ENCODE peak calls at places on chromosomes 7 and 10, in eight cellular contexts. T, R, A, Z, H, P, O and E are unnamed samples.
A peak's percentile ranks its signal among the peaks of the same experiment; 100 is the strongest.

GRCh38 chr10:72659694-72660093 is 32.2 kb upstream of the MCU start:
- DNase-seq in T (no peak), R (no peak), A (no peak), Z (no peak), H (no peak), P (no peak), O (no peak), E (no peak)

GRCh38 chr7:951881-952547 is 2.5 kb downstream of the ADAP1 start:
- DNase-seq in T (no peak), R (no peak), A (no peak), Z (no peak), H (peak; percentile 57), P (no peak), O (no peak), E (no peak)

GRCh38 chr7:101884671-101885596 is 67.5 kb downstream of the CUX1 start:
- DNase-seq in T (no peak), R (no peak), A (no peak), Z (peak; percentile 76), H (no peak), P (no peak), O (no peak), E (no peak)

GRCh38 chr7:101100858-101101847 is 15.9 kb downstream of the TRIM56 start:
- DNase-seq in T (no peak), R (no peak), A (no peak), Z (no peak), H (peak; percentile 14), P (no peak), O (no peak), E (no peak)

GRCh38 chr10:114767589-114768393 is 53.8 kb upstream of the FHIP2A start:
- DNase-seq in T (peak; percentile 39), R (no peak), A (no peak), Z (no peak), H (peak; percentile 80), P (no peak), O (no peak), E (no peak)

GRCh38 chr7:86282014-86282682 is 361.6 kb upstream of the GRM3 start:
- DNase-seq in T (peak; percentile 13), R (no peak), A (peak; percentile 19), Z (no peak), H (peak; percentile 47), P (no peak), O (no peak), E (no peak)

GRCh38 chr7:116395125-116395791 is 104.3 kb upstream of the CAV2 start:
- DNase-seq in T (no peak), R (no peak), A (no peak), Z (no peak), H (no peak), P (peak; percentile 98), O (no peak), E (peak; percentile 53)

GRCh38 chr7:81692146-81692905 is 77.5 kb downstream of the HGF start:
- DNase-seq in T (no peak), R (no peak), A (no peak), Z (no peak), H (no peak), P (peak; percentile 86), O (no peak), E (no peak)

GRCh38 chr10:62306663-62307062 is 38.0 kb upstream of the RTKN2 start:
- DNase-seq in T (no peak), R (no peak), A (peak; percentile 29), Z (no peak), H (no peak), P (no peak), O (no peak), E (no peak)

GRCh38 chr7:38306136-38306535 is 32.7 kb upstream of the TARP start:
- DNase-seq in T (no peak), R (no peak), A (no peak), Z (no peak), H (no peak), P (no peak), O (no peak), E (no peak)

GRCh38 chr7:114856625-114857024 is 65.3 kb upstream of the MDFIC start:
- DNase-seq in T (no peak), R (no peak), A (no peak), Z (no peak), H (no peak), P (peak; percentile 49), O (no peak), E (no peak)

GRCh38 chr7:4744391-4745264 is 30.8 kb upstream of the AP5Z1 start:
- DNase-seq in T (peak; percentile 98), R (peak; percentile 54), A (peak; percentile 91), Z (peak; percentile 85), H (peak; percentile 100), P (peak; percentile 98), O (peak; percentile 96), E (peak; percentile 88)

GRCh38 chr10:47025540-47026300 is 114.5 kb downstream of the PTPN20 start:
- DNase-seq in T (peak; percentile 5), R (no peak), A (peak; percentile 24), Z (no peak), H (no peak), P (no peak), O (no peak), E (no peak)

GRCh38 chr10:127797339-127797738 is 60.4 kb downstream of the FOXI2 start:
- DNase-seq in T (no peak), R (no peak), A (no peak), Z (no peak), H (no peak), P (peak; percentile 5), O (no peak), E (no peak)

GRCh38 chr7:1567082-1567771 is 2.6 kb downstream of the PSMG3 start:
- DNase-seq in T (no peak), R (no peak), A (no peak), Z (no peak), H (no peak), P (peak; percentile 56), O (peak; percentile 66), E (peak; percentile 62)

GRCh38 chr7:47546171-47546570 is 35.7 kb downstream of the TNS3 start:
- DNase-seq in T (no peak), R (no peak), A (no peak), Z (no peak), H (no peak), P (no peak), O (no peak), E (no peak)

GRCh38 chr10:14751576-14752330 is 22.9 kb downstream of the FAM107B start:
- DNase-seq in T (peak; percentile 43), R (peak; percentile 29), A (no peak), Z (no peak), H (peak; percentile 88), P (no peak), O (peak; percentile 67), E (no peak)

GRCh38 chr10:81095238-81095637 is 557.5 kb downstream of the SH2D4B start:
- DNase-seq in T (no peak), R (no peak), A (no peak), Z (no peak), H (no peak), P (no peak), O (no peak), E (no peak)
- H3K27me3 ChIP-seq in T (no peaks in the 10 kb centered on the region), R (no peaks in the 10 kb centered on the region), A (no peaks in the 10 kb centered on the region), Z (no peaks in the 10 kb centered on the region), H (no peaks in the 10 kb centered on the region), P (no peaks in the 10 kb centered on the region), O (no peaks in the 10 kb centered on the region), E (no peaks in the 10 kb centered on the region)

GRCh38 chr7:32212321-32212720 is 142.1 kb upstream of the PDE1C start:
- DNase-seq in T (no peak), R (no peak), A (no peak), Z (no peak), H (no peak), P (no peak), O (no peak), E (no peak)

GRCh38 chr7:32215697-32216096 is 145.5 kb upstream of the PDE1C start:
- DNase-seq in T (no peak), R (no peak), A (no peak), Z (no peak), H (no peak), P (no peak), O (no peak), E (no peak)

GRCh38 chr7:32216759-32217158 is 146.6 kb upstream of the PDE1C start:
- DNase-seq in T (no peak), R (no peak), A (no peak), Z (no peak), H (no peak), P (no peak), O (no peak), E (no peak)

GRCh38 chr7:32217841-32218467 is 147.7 kb upstream of the PDE1C start:
- DNase-seq in T (no peak), R (no peak), A (no peak), Z (no peak), H (no peak), P (no peak), O (no peak), E (no peak)

GRCh38 chr7:32214913-32215312 is 144.7 kb upstream of the PDE1C start:
- DNase-seq in T (no peak), R (no peak), A (no peak), Z (no peak), H (no peak), P (no peak), O (no peak), E (no peak)
- H3K27me3 ChIP-seq in T (no peaks in the 10 kb centered on the region), R (no peaks in the 10 kb centered on the region), A (no peaks in the 10 kb centered on the region), Z (no peaks in the 10 kb centered on the region), H (no peaks in the 10 kb centered on the region), P (no peaks in the 10 kb centered on the region), O (no peaks in the 10 kb centered on the region), E (no peaks in the 10 kb centered on the region)

GRCh38 chr10:98035599-98035998 is 5.2 kb upstream of the CRTAC1 start:
- DNase-seq in T (no peak), R (no peak), A (no peak), Z (no peak), H (no peak), P (no peak), O (no peak), E (no peak)
- H3K27me3 ChIP-seq in T (no peaks in the 10 kb centered on the region), R (peaks cover 56% of the 10 kb centered on the region), A (no peaks in the 10 kb centered on the region), Z (peaks cover 43% of the 10 kb centered on the region), H (no peaks in the 10 kb centered on the region), P (peaks cover 30% of the 10 kb centered on the region), O (peaks cover 30% of the 10 kb centered on the region), E (peaks cover 48% of the 10 kb centered on the region)

GRCh38 chr7:50307368-50308012 is 3.0 kb downstream of the IKZF1 start:
- DNase-seq in T (no peak), R (no peak), A (no peak), Z (peak; percentile 84), H (no peak), P (no peak), O (no peak), E (no peak)
- H3K27me3 ChIP-seq in T (no peaks in the 10 kb centered on the region), R (no peaks in the 10 kb centered on the region), A (peaks cover 3% of the 10 kb centered on the region), Z (no peaks in the 10 kb centered on the region), H (peaks cover 4% of the 10 kb centered on the region), P (peaks cover 21% of the 10 kb centered on the region), O (peaks cover 30% of the 10 kb centered on the region), E (peaks cover 44% of the 10 kb centered on the region)

GRCh38 chr7:132355048-132355447 is 221.2 kb downstream of the PLXNA4 start:
- DNase-seq in T (no peak), R (no peak), A (no peak), Z (no peak), H (no peak), P (no peak), O (no peak), E (no peak)
- H3K27me3 ChIP-seq in T (no peaks in the 10 kb centered on the region), R (no peaks in the 10 kb centered on the region), A (no peaks in the 10 kb centered on the region), Z (peaks cover 18% of the 10 kb centered on the region), H (no peaks in the 10 kb centered on the region), P (no peaks in the 10 kb centered on the region), O (peaks cover 3% of the 10 kb centered on the region), E (peaks cover 33% of the 10 kb centered on the region)